ENCODE peak calls at places on chromosome X, in five cellular contexts. U is H1, P is HepG2, G is K562, R is GM12878. X is an unnamed sample.

GRCh38 chrX:33207056-33207455 is 4.3 kb downstream of the DMD start:
- DNase-seq in U (no peak), R (no peak), G (no peak), P (no peak), X (no peak)

GRCh38 chrX:26670521-26670920 is 454.6 kb downstream of the MAGEB5 start:
- DNase-seq in G (no peak), U (no peak), P (no peak), R (no peak), X (no peak)

GRCh38 chrX:13647709-13648212 is 5.2 kb upstream of the TCEANC start:
- DNase-seq in R (no peak), P (peak; percentile 78), U (no peak), G (peak; percentile 78), X (peak; percentile 57)

GRCh38 chrX:102651968-102652744 is 873 bp downstream of the GPRASP1 start:
- DNase-seq in P (no peak), U (peak; percentile 47), R (no peak), G (no peak), X (no peak)

GRCh38 chrX:131675596-131676194 is 131.8 kb downstream of the OR13H1 start:
- DNase-seq in P (peak; percentile 8), R (no peak), U (no peak), G (peak; percentile 32), X (peak; percentile 7)

GRCh38 chrX:85326234-85327059 is 53.0 kb downstream of the POF1B start:
- DNase-seq in P (no peak), R (no peak), G (no peak), U (no peak), X (no peak)

GRCh38 chrX:2928127-2928582 is 984 bp downstream of the ARSD start:
- DNase-seq in G (no peak), P (peak; percentile 55), U (peak; percentile 65), R (no peak), X (no peak)

GRCh38 chrX:33726281-33727160 is 405.6 kb downstream of the FAM47A start:
- DNase-seq in P (no peak), G (no peak), R (no peak), U (peak; percentile 40), X (no peak)

GRCh38 chrX:17160971-17161370 is 214.0 kb upstream of the NHS start:
- DNase-seq in G (no peak), R (no peak), U (no peak), P (no peak), X (no peak)

GRCh38 chrX:113802837-113803236 is 781.0 kb upstream of the HTR2C start:
- DNase-seq in G (no peak), U (no peak), P (no peak), R (no peak), X (no peak)

GRCh38 chrX:7164174-7164573 is 16.2 kb upstream of the PUDP start:
- DNase-seq in U (no peak), G (no peak), P (no peak), R (no peak), X (no peak)

GRCh38 chrX:50067435-50068292 is 133.1 kb downstream of the AKAP4 start:
- DNase-seq in R (no peak), G (no peak), U (peak; percentile 51), P (peak; percentile 66), X (no peak)

GRCh38 chrX:50812995-50813842 is 775 bp downstream of the SHROOM4 start:
- DNase-seq in R (no peak), U (peak; percentile 55), G (no peak), P (no peak), X (no peak)

GRCh38 chrX:37986893-37987292 is 19.5 kb upstream of the SYTL5 start:
- DNase-seq in P (peak; percentile 10), R (no peak), U (no peak), G (no peak), X (no peak)

GRCh38 chrX:20477836-20478532 is 211.3 kb upstream of the RPS6KA3 start:
- DNase-seq in U (no peak), G (no peak), P (no peak), R (no peak), X (no peak)

GRCh38 chrX:41086627-41086932 is 1.3 kb downstream of the USP9X start:
- DNase-seq in U (no peak), G (peak; percentile 78), R (no peak), P (no peak), X (no peak)

GRCh38 chrX:1535241-1536041 is 1.5 kb downstream of the P2RY8 start:
- DNase-seq in P (no peak), G (no peak), R (peak; percentile 62), U (no peak), X (no peak)

GRCh38 chrX:39869846-39870601 is 227.7 kb downstream of the BCOR start:
- DNase-seq in U (no peak), P (no peak), R (no peak), G (peak; percentile 75), X (no peak)

GRCh38 chrX:3550160-3550765 is 163.2 kb downstream of the PRKX start:
- DNase-seq in P (no peak), G (peak; percentile 25), U (peak; percentile 46), R (no peak), X (no peak)

GRCh38 chrX:86028681-86029080 is 18.7 kb downstream of the CHM start:
- DNase-seq in R (no peak), G (no peak), U (no peak), P (no peak), X (no peak)

GRCh38 chrX:150982235-150982785 is 825 bp upstream of the HMGB3 start:
- DNase-seq in G (no peak), P (no peak), R (no peak), U (no peak), X (no peak)

GRCh38 chrX:38595801-38596200 is 34.5 kb downstream of the TSPAN7 start:
- DNase-seq in G (no peak), R (no peak), P (no peak), U (no peak), X (no peak)

GRCh38 chrX:94524867-94525266 is 850.9 kb downstream of the FAM133A start:
- DNase-seq in P (no peak), U (no peak), R (no peak), G (peak; percentile 1), X (no peak)

GRCh38 chrX:10072786-10073568 is 83.8 kb upstream of the CLCN4 start:
- DNase-seq in R (no peak), U (no peak), P (no peak), G (no peak), X (no peak)

GRCh38 chrX:110759785-110760184 is 35.8 kb downstream of the CHRDL1 start:
- DNase-seq in U (no peak), P (no peak), G (no peak), R (no peak), X (no peak)

GRCh38 chrX:2879670-2880069 is 49.5 kb downstream of the ARSD start:
- DNase-seq in U (no peak), P (no peak), G (no peak), R (no peak), X (no peak)

GRCh38 chrX:65644621-65645287 is 22.7 kb upstream of the MSN start:
- DNase-seq in U (no peak), G (peak; percentile 29), R (no peak), P (no peak), X (peak; percentile 39)

GRCh38 chrX:67583171-67583570 is 39.4 kb downstream of the AR start:
- DNase-seq in G (no peak), U (no peak), P (no peak), R (no peak), X (no peak)

GRCh38 chrX:51836823-51837222 is 56.6 kb upstream of the MAGED1 start:
- DNase-seq in G (no peak), U (no peak), P (no peak), R (no peak), X (no peak)

DNA sequence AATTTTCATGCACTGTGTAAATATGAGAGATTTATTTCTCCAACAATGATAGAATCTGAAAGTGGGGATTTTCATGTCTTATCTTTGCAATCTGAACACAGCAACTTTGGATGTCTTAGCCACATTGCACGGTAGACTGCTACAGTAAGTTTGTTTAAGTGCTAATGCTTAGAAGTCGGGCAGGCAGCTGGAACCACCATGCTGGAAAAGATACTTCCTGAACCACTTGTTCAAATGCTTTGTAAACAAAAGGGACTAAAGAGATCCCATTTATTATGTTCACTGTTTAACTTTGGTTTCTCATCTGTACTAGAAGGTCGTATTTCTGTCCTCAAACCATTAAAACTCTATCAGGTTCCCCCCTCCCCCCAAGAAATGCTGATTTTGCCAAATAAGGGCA is 555.9 kb upstream of the DIPK2B start:
- DNase-seq in P (no peak), R (no peak), G (no peak), U (no peak), X (no peak)
- TF ChIP-seq CEBPB in P (no peak), R (no peak), G (no peak), U (no peak), X (no peak)

GRCh38 chrX:97524997-97525396 is 641.3 kb downstream of the RPA4 start:
- DNase-seq in R (no peak), G (no peak), P (no peak), U (no peak), X (no peak)

GRCh38 chrX:97522307-97522706 is 638.6 kb downstream of the RPA4 start:
- DNase-seq in R (no peak), P (no peak), G (no peak), U (no peak), X (no peak)

GRCh38 chrX:97525981-97526380 is 642.3 kb downstream of the RPA4 start:
- DNase-seq in P (no peak), R (no peak), G (no peak), U (no peak), X (no peak)

GRCh38 chrX:97527725-97528124 is 644.0 kb downstream of the RPA4 start:
- DNase-seq in G (no peak), P (no peak), U (no peak), R (no peak), X (no peak)

DNA sequence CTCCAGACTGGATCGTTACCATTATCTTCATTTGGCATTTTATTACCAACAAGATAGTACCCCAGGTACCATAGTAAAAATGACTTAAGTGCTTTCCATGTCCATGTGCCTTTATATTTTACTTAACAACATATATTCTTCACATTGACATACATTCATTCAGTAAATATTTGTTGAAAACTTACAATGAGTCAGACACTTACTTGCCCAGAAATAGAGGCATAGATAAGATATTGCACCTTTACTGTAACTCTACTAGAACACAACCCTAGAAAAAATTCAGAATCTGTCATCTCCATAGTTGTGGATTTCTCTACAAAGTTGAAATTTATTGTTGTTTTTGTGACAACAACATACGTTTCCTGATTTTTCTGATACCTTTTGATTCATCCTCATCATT is 640.6 kb downstream of the RPA4 start:
- DNase-seq in R (no peak), G (no peak), P (no peak), U (no peak), X (no peak)
- TF ChIP-seq ATF3 in R (no peak), G (no peak), P (no peak), U (no peak), X (no peak)

GRCh38 chrX:71638409-71638808 is 20.1 kb upstream of the CXCR3 start:
- DNase-seq in R (no peak), G (no peak), U (no peak), P (no peak), X (no peak)

GRCh38 chrX:71640002-71640401 is 21.7 kb upstream of the CXCR3 start:
- DNase-seq in R (no peak), U (no peak), P (no peak), G (no peak), X (no peak)

GRCh38 chrX:71636438-71637252 is 18.3 kb upstream of the CXCR3 start:
- DNase-seq in P (no peak), G (no peak), U (no peak), R (no peak), X (no peak)

GRCh38 chrX:71637253-71637618 is 18.9 kb upstream of the CXCR3 start:
- DNase-seq in P (no peak), G (no peak), R (no peak), U (no peak), X (no peak)

GRCh38 chrX:71637848-71638247 is 19.5 kb upstream of the CXCR3 start:
- DNase-seq in P (no peak), U (no peak), G (peak; percentile 22), R (no peak), X (no peak)
- TF ChIP-seq JUND in P (no peak), U (no peak), G (no peak), R (no peak), X (no peak)

GRCh38 chrX:18983711-18984380 is at the start of gene PHKA2:
- DNase-seq in U (peak; percentile 72), P (peak; percentile 29), G (peak; percentile 6), R (no peak), X (no peak)
- TF ChIP-seq CEBPB in U (no peak), P (no peak), G (no peak), R (no peak), X (no peak)